ENCODE peak calls at places on chromosome 17, in ten cellular contexts. Y is GM12865; M is non-pigmented ciliary epithelial cell; B is NCI-H510A treated with DMSO at 0.1 percent for 48 hours; O is kidney tubule cell; L is RWPE2; V is progenitor cell of endocrine pancreas; T is HT-29; U is GM19239; K is effector CD4-positive, alpha-beta T cell. Q is an unnamed sample.

GRCh38 chr17:48577946-48578615 is at the start of gene HOXB4:
- DNase-seq in Y (peak), M (no peak), B (no peak), O (peak), L (no peak), V (no peak), T (peak), U (no peak), K (peak), Q (no peak)

GRCh38 chr17:15262291-15263205 is 2.6 kb downstream of the PMP22 start:
- DNase-seq in Y (no peak), M (no peak), B (no peak), O (peak), L (no peak), V (peak), T (no peak), U (no peak), K (no peak), Q (peak)

GRCh38 chr17:39618252-39618913 is 8.4 kb upstream of the PPP1R1B start:
- DNase-seq in Y (no peak), M (no peak), B (peak), O (no peak), L (no peak), V (no peak), T (peak), U (no peak), K (no peak), Q (peak)

GRCh38 chr17:48843172-48843900 is 12.5 kb downstream of the CALCOCO2 start:
- DNase-seq in Y (no peak), M (no peak), B (no peak), O (no peak), L (no peak), V (no peak), T (no peak), U (no peak), K (no peak), Q (no peak)

GRCh38 chr17:61575983-61576382 is 15.0 kb downstream of the NACA2 start:
- DNase-seq in Y (no peak), M (no peak), B (no peak), O (no peak), L (no peak), V (no peak), T (no peak), U (no peak), K (no peak), Q (no peak)

GRCh38 chr17:81448442-81448841 is 53.2 kb downstream of the BAHCC1 start:
- DNase-seq in Y (no peak), M (no peak), B (no peak), O (no peak), L (no peak), V (no peak), T (no peak), U (no peak), K (no peak), Q (no peak)

GRCh38 chr17:61323696-61324539 is 75.7 kb upstream of the TBX2 start:
- DNase-seq in Y (no peak), M (no peak), B (no peak), O (peak), L (no peak), V (no peak), T (no peak), U (no peak), K (no peak), Q (no peak)

GRCh38 chr17:19533718-19534561 is at the start of gene SLC47A1:
- DNase-seq in Y (peak), M (no peak), B (no peak), O (peak), L (no peak), V (no peak), T (no peak), U (no peak), K (no peak), Q (no peak)

GRCh38 chr17:2485543-2485942 is 26.1 kb downstream of the METTL16 start:
- DNase-seq in Y (no peak), M (no peak), B (no peak), O (no peak), L (no peak), V (no peak), T (no peak), U (no peak), K (no peak), Q (peak)

GRCh38 chr17:50758524-50758923 is 8.8 kb downstream of the ANKRD40CL start:
- DNase-seq in Y (no peak), M (no peak), B (no peak), O (no peak), L (no peak), V (no peak), T (no peak), U (no peak), K (no peak), Q (no peak)

GRCh38 chr17:83099570-83100181 is 20.3 kb downstream of the METRNL start:
- DNase-seq in Y (no peak), M (no peak), B (peak), O (peak), L (no peak), V (no peak), T (peak), U (no peak), K (no peak), Q (no peak)

GRCh38 chr17:77020973-77021372 is 119.8 kb upstream of the SEC14L1 start:
- DNase-seq in Y (no peak), M (no peak), B (no peak), O (no peak), L (no peak), V (no peak), T (no peak), U (no peak), K (no peak), Q (no peak)

GRCh38 chr17:59914274-59914854 is 21.4 kb downstream of the RPS6KB1 start:
- DNase-seq in Y (peak), M (no peak), B (peak), O (peak), L (no peak), V (no peak), T (peak), U (peak), K (no peak), Q (peak)

GRCh38 chr17:19021622-19022083 is 17.1 kb upstream of the FAM83G start:
- DNase-seq in Y (peak), M (no peak), B (no peak), O (no peak), L (no peak), V (no peak), T (no peak), U (no peak), K (peak), Q (no peak)

GRCh38 chr17:3946711-3947235 is 17.5 kb downstream of the ATP2A3 start:
- DNase-seq in Y (no peak), M (no peak), B (no peak), O (no peak), L (no peak), V (no peak), T (no peak), U (no peak), K (no peak), Q (peak)

GRCh38 chr17:70767102-70767701 is 597.9 kb downstream of the KCNJ2 start:
- DNase-seq in Y (peak), M (peak), B (peak), O (peak), L (no peak), V (no peak), T (peak), U (no peak), K (no peak), Q (peak)

GRCh38 chr17:3025421-3026124 is 37.8 kb downstream of the OR1D5 start:
- DNase-seq in Y (no peak), M (no peak), B (no peak), O (no peak), L (no peak), V (no peak), T (no peak), U (no peak), K (no peak), Q (no peak)

GRCh38 chr17:48143629-48144028 is 36.1 kb downstream of the SNX11 start:
- DNase-seq in Y (peak), M (no peak), B (peak), O (no peak), L (no peak), V (no peak), T (no peak), U (no peak), K (no peak), Q (no peak)

GRCh38 chr17:75869282-75870141 is 8.9 kb downstream of the TRIM47 start:
- DNase-seq in Y (no peak), M (no peak), B (no peak), O (no peak), L (no peak), V (no peak), T (peak), U (no peak), K (no peak), Q (no peak)

GRCh38 chr17:1998426-1998784 is 26.7 kb downstream of the RTN4RL1 start:
- DNase-seq in Y (no peak), M (no peak), B (no peak), O (no peak), L (no peak), V (no peak), T (no peak), U (no peak), K (no peak), Q (peak)

GRCh38 chr17:29168079-29168758 is 12.0 kb downstream of the MYO18A start:
- DNase-seq in Y (no peak), M (no peak), B (no peak), O (no peak), L (no peak), V (no peak), T (no peak), U (no peak), K (no peak), Q (no peak)

GRCh38 chr17:59311051-59311468 is 20.4 kb upstream of the YPEL2 start:
- DNase-seq in Y (peak), M (no peak), B (peak), O (peak), L (no peak), V (no peak), T (peak), U (peak), K (peak), Q (peak)

Q was measured in PC-3.